ENCODE peak calls at places on chromosomes 1 and 21, in four cellular contexts. One of them, this sample, is unnamed.

GRCh38 chr1:10678852-10679251 is 117.6 kb downstream of the CASZ1 start:
- DNase-seq in K562: no peak
- DNase-seq in H1: no peak
- DNase-seq in HepG2: no peak
- DNase-seq in this sample: no peak

GRCh38 chr1:118504231-118504644 is 319.2 kb upstream of the SPAG17 start:
- DNase-seq in HepG2: no peak
- DNase-seq in H1: no peak
- DNase-seq in K562: no peak
- DNase-seq in this sample: no peak

GRCh38 chr1:64687725-64688285 is 57.1 kb upstream of the RAVER2 start:
- DNase-seq in H1: no peak
- DNase-seq in K562: no peak
- DNase-seq in HepG2: no peak
- DNase-seq in this sample: peak

GRCh38 chr21:38742580-38743260 is 63.0 kb upstream of the ETS2 start:
- DNase-seq in H1: no peak
- DNase-seq in HepG2: no peak
- DNase-seq in K562: no peak
- DNase-seq in this sample: no peak

GRCh38 chr1:168134132-168135041 is 2.3 kb downstream of the GPR161 start:
- DNase-seq in K562: no peak
- DNase-seq in H1: no peak
- DNase-seq in HepG2: no peak
- DNase-seq in this sample: no peak

GRCh38 chr1:31714442-31715096 is 10.8 kb upstream of the COL16A1 start:
- DNase-seq in H1: no peak
- DNase-seq in K562: peak
- DNase-seq in HepG2: peak
- DNase-seq in this sample: peak

GRCh38 chr1:207335695-207336363 is 14.4 kb downstream of the CD55 start:
- DNase-seq in H1: no peak
- DNase-seq in K562: no peak
- DNase-seq in HepG2: no peak
- DNase-seq in this sample: no peak

GRCh38 chr1:98704474-98704873 is 43.0 kb downstream of the SNX7 start:
- DNase-seq in H1: no peak
- DNase-seq in HepG2: no peak
- DNase-seq in K562: no peak
- DNase-seq in this sample: no peak

GRCh38 chr1:35192056-35192852 is 691 bp downstream of the SFPQ start:
- DNase-seq in HepG2: peak
- DNase-seq in H1: peak
- DNase-seq in K562: peak
- DNase-seq in this sample: peak

GRCh38 chr1:185368913-185369491 is 52.0 kb upstream of the IVNS1ABP start:
- DNase-seq in H1: no peak
- DNase-seq in K562: no peak
- DNase-seq in HepG2: no peak
- DNase-seq in this sample: no peak

GRCh38 chr1:85454214-85454613 is 10.7 kb downstream of the DDAH1 start:
- DNase-seq in HepG2: no peak
- DNase-seq in K562: no peak
- DNase-seq in H1: no peak
- DNase-seq in this sample: no peak

GRCh38 chr1:45012639-45013278 is 705 bp downstream of the UROD start:
- DNase-seq in HepG2: peak
- DNase-seq in K562: peak
- DNase-seq in H1: no peak
- DNase-seq in this sample: peak

GRCh38 chr1:30706528-30706927 is 16.9 kb downstream of the MATN1 start:
- DNase-seq in K562: no peak
- DNase-seq in HepG2: no peak
- DNase-seq in H1: no peak
- DNase-seq in this sample: no peak

GRCh38 chr1:2801535-2802291 is at the start of gene TTC34:
- DNase-seq in HepG2: peak
- DNase-seq in H1: no peak
- DNase-seq in K562: peak
- DNase-seq in this sample: no peak

GRCh38 chr1:50659107-50659628 is 235.9 kb upstream of the DMRTA2 start:
- DNase-seq in HepG2: no peak
- DNase-seq in K562: no peak
- DNase-seq in H1: no peak
- DNase-seq in this sample: no peak

GRCh38 chr1:189669846-189670245 is 807.8 kb downstream of the BRINP3 start:
- DNase-seq in K562: no peak
- DNase-seq in H1: no peak
- DNase-seq in HepG2: no peak
- DNase-seq in this sample: no peak

GRCh38 chr1:200802865-200803512 is 64.3 kb downstream of the CAMSAP2 start:
- DNase-seq in K562: peak
- DNase-seq in H1: peak
- DNase-seq in HepG2: peak
- DNase-seq in this sample: peak

GRCh38 chr1:35556494-35557117 is 597 bp downstream of the KIAA0319L start:
- DNase-seq in HepG2: no peak
- DNase-seq in K562: peak
- DNase-seq in H1: no peak
- DNase-seq in this sample: no peak

GRCh38 chr1:116765962-116766361 is 11.7 kb downstream of the CD2 start:
- DNase-seq in K562: no peak
- DNase-seq in H1: no peak
- DNase-seq in HepG2: no peak
- DNase-seq in this sample: no peak

GRCh38 chr1:168767885-168768584 is 39.0 kb upstream of the DPT start:
- DNase-seq in K562: no peak
- DNase-seq in H1: no peak
- DNase-seq in HepG2: no peak
- DNase-seq in this sample: no peak

GRCh38 chr1:37476460-37477197 is 2.2 kb downstream of the ZC3H12A start:
- DNase-seq in K562: peak
- DNase-seq in H1: no peak
- DNase-seq in HepG2: peak
- DNase-seq in this sample: peak

GRCh38 chr1:226940029-226940805 is at the start of gene COQ8A:
- DNase-seq in K562: peak
- DNase-seq in HepG2: peak
- DNase-seq in H1: peak
- DNase-seq in this sample: peak

GRCh38 chr1:165129568-165130164 is 226.8 kb downstream of the LMX1A start:
- DNase-seq in HepG2: peak
- DNase-seq in K562: peak
- DNase-seq in H1: peak
- DNase-seq in this sample: peak

GRCh38 chr21:33478858-33479678 is 706 bp downstream of the TMEM50B start:
- DNase-seq in K562: peak
- DNase-seq in H1: no peak
- DNase-seq in HepG2: peak
- DNase-seq in this sample: peak

GRCh38 chr21:46369520-46370235 is 45.7 kb downstream of the PCNT start:
- DNase-seq in K562: no peak
- DNase-seq in HepG2: no peak
- DNase-seq in H1: no peak
- DNase-seq in this sample: no peak

GRCh38 chr1:243924588-243925349 is 74.7 kb upstream of the AKT3 start:
- DNase-seq in H1: no peak
- DNase-seq in K562: no peak
- DNase-seq in HepG2: no peak
- DNase-seq in this sample: peak

GRCh38 chr1:110879758-110880606 is 7.0 kb downstream of the CD53 start:
- DNase-seq in H1: no peak
- DNase-seq in K562: peak
- DNase-seq in HepG2: no peak
- DNase-seq in this sample: no peak

GRCh38 chr1:56576880-56577858 is 2.2 kb downstream of the PLPP3 start:
- DNase-seq in H1: no peak
- DNase-seq in HepG2: peak
- DNase-seq in K562: peak
- DNase-seq in this sample: peak

GRCh38 chr1:75725256-75725655 is 747 bp downstream of the ACADM start:
- DNase-seq in HepG2: no peak
- DNase-seq in K562: peak
- DNase-seq in H1: no peak
- DNase-seq in this sample: no peak

DNA sequence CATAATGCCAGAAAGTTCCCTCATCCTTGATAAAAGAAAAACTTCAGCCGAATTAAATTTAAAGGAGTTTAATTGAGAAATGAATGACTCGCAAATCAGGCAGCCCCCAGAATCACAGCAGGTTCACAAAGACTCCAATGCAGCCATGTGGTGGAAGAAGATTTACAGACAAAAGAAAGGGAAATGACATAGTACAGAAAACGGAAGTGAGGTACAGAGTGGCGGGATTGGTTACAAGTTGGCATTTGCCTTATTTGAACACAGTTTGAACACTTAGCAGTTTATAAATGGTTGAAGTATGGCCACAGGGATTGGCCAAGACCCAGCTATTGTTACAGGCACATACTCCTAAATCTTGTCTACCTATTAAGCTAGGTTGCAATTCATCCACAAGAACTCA is 46.6 kb downstream of the HIVEP3 start:
- DNase-seq in HepG2: no peak
- DNase-seq in K562: no peak
- DNase-seq in H1: no peak
- DNase-seq in this sample: no peak
- TF ChIP-seq POLR2AphosphoS5 in HepG2: no peak
- TF ChIP-seq POLR2AphosphoS5 in K562: no peak
- TF ChIP-seq POLR2AphosphoS5 in H1: no peak
- TF ChIP-seq POLR2AphosphoS5 in this sample: no peak

DNA sequence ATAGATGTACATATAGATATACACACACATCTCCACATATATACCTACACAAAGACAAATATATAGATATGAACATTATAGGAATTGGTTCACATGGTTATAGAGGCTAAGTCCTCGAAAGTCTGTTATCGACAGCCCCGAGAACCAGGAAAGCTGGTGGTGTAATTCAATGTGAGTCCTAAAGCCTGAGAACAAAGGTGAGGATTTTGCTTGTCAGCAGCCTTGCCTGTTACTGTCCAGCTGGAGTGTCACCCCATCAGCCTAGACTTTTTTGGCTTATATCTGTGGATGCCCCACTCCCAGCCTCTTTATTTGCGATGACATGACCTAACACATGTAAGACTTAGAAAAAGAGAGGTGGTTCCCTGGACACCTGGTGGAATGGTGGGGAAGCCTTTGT is 97.0 kb downstream of the GIPC2 start:
- DNase-seq in K562: no peak
- DNase-seq in H1: no peak
- DNase-seq in HepG2: no peak
- DNase-seq in this sample: no peak
- H3K9ac ChIP-seq in K562: no peak
- H3K9ac ChIP-seq in H1: no peak
- H3K9ac ChIP-seq in HepG2: no peak
- H3K9ac ChIP-seq in this sample: no peak

GRCh38 chr1:109840011-109840629 is 70.5 kb upstream of the CSF1 start:
- DNase-seq in K562: no peak
- DNase-seq in HepG2: no peak
- DNase-seq in H1: no peak
- DNase-seq in this sample: no peak
- TF ChIP-seq JUN in K562: no peak
- TF ChIP-seq JUN in HepG2: no peak
- TF ChIP-seq JUN in H1: no peak
- TF ChIP-seq JUN in this sample: no peak

DNA sequence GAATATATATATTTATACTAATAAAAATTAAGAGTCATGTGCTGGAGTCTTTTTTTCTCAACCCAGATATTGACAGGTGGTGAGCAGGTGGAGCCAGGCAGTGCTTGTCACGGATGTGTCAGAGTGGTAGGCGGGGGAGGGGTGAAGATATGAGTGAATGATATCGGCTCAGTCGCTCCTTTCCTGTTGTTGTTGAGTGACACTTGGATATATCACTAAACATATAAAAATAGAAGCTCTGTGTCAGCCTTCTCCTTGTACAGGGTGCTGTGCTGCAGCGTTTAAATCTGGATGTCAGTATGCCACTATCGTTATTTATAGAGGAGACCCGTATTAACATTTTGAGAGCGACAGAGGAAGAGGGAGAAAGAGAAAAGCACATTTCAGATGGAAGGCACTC is 339.6 kb downstream of the NUF2 start:
- DNase-seq in H1: no peak
- DNase-seq in HepG2: no peak
- DNase-seq in K562: no peak
- DNase-seq in this sample: no peak
- TF ChIP-seq POLR2AphosphoS5 in H1: no peak
- TF ChIP-seq POLR2AphosphoS5 in HepG2: no peak
- TF ChIP-seq POLR2AphosphoS5 in K562: no peak
- TF ChIP-seq POLR2AphosphoS5 in this sample: no peak

GRCh38 chr1:14924012-14924452 is 229.5 kb upstream of the TMEM51 start:
- DNase-seq in H1: no peak
- DNase-seq in HepG2: no peak
- DNase-seq in K562: peak
- DNase-seq in this sample: peak

GRCh38 chr1:14926214-14926613 is 227.3 kb upstream of the TMEM51 start:
- DNase-seq in K562: no peak
- DNase-seq in H1: no peak
- DNase-seq in HepG2: no peak
- DNase-seq in this sample: no peak

GRCh38 chr1:14924455-14925325 is 228.9 kb upstream of the TMEM51 start:
- DNase-seq in K562: peak
- DNase-seq in H1: no peak
- DNase-seq in HepG2: no peak
- DNase-seq in this sample: peak

GRCh38 chr1:14926818-14927555 is 226.6 kb upstream of the TMEM51 start:
- DNase-seq in K562: no peak
- DNase-seq in H1: no peak
- DNase-seq in HepG2: peak
- DNase-seq in this sample: no peak

GRCh38 chr1:14925336-14926136 is 228.0 kb upstream of the TMEM51 start:
- DNase-seq in H1: no peak
- DNase-seq in HepG2: no peak
- DNase-seq in K562: no peak
- DNase-seq in this sample: no peak
- H3K9ac ChIP-seq in H1: no peak
- H3K9ac ChIP-seq in HepG2: peak
- H3K9ac ChIP-seq in K562: no peak
- H3K9ac ChIP-seq in this sample: no peak

DNA sequence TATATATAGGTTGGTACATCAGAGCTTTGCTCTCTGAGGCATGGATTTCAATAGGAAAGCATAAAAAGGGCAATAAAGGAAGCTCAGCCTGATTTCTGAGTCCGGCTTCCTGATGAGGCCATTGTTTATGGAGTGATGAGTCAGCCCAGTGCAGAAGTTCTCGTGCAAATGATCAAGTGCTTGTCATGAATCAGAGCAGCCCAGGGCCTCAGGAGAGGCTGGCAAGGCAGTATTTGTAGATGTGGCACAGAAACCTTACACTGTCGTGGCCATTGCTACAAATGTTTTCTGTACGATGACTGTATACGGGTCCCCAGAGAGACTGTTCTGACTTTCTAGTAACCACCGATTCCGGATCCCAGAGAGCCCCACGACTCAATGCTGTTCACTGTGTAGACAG is 26.7 kb downstream of the UMODL1 start:
- DNase-seq in K562: peak
- DNase-seq in HepG2: peak
- DNase-seq in H1: no peak
- DNase-seq in this sample: peak
- TF ChIP-seq JUN in K562: no peak
- TF ChIP-seq JUN in HepG2: no peak
- TF ChIP-seq JUN in H1: no peak
- TF ChIP-seq JUN in this sample: peak